ENCODE peak calls at places on chromosomes 2 and 18, in ten cellular contexts. Q, Y, L, S, R, K, G, F, H and P are unnamed samples.

GRCh38 chr18:54165450-54165849 is 59.0 kb downstream of the MBD2 start:
- DNase-seq in Q (no peak), Y (no peak), L (no peak), S (no peak), R (no peak), K (no peak), G (no peak), F (no peak), H (no peak), P (no peak)

GRCh38 chr2:25453199-25453903 is 111.6 kb upstream of the DNMT3A start:
- DNase-seq in Q (no peak), Y (no peak), L (peak), S (no peak), R (no peak), K (no peak), G (peak), F (no peak), H (peak), P (no peak)

GRCh38 chr2:112917856-112918255 is 6.9 kb downstream of the IL37 start:
- DNase-seq in Q (no peak), Y (no peak), L (no peak), S (no peak), R (no peak), K (no peak), G (no peak), F (no peak), H (no peak), P (no peak)

GRCh38 chr2:29765711-29766110 is 155.7 kb downstream of the ALK start:
- DNase-seq in Q (no peak), Y (no peak), L (peak), S (no peak), R (no peak), K (no peak), G (peak), F (no peak), H (no peak), P (no peak)

GRCh38 chr18:13376841-13377351 is 158.3 kb downstream of the LDLRAD4 start:
- DNase-seq in Q (peak), Y (peak), L (no peak), S (peak), R (peak), K (peak), G (no peak), F (no peak), H (peak), P (no peak)

GRCh38 chr2:144515694-144516416 is 4.1 kb downstream of the ZEB2 start:
- DNase-seq in Q (no peak), Y (no peak), L (peak), S (peak), R (no peak), K (no peak), G (peak), F (peak), H (peak), P (no peak)

GRCh38 chr2:74441690-74442482 is at the start of gene RTKN:
- DNase-seq in Q (no peak), Y (no peak), L (no peak), S (peak), R (no peak), K (no peak), G (no peak), F (peak), H (peak), P (peak)

GRCh38 chr2:176127769-176128072 is 1.8 kb upstream of the HOXD8 start:
- DNase-seq in Q (no peak), Y (no peak), L (no peak), S (no peak), R (no peak), K (no peak), G (no peak), F (no peak), H (no peak), P (no peak)

GRCh38 chr18:49227456-49227855 is 233.0 kb downstream of the DYM start:
- DNase-seq in Q (peak), Y (no peak), L (no peak), S (no peak), R (no peak), K (peak), G (no peak), F (no peak), H (no peak), P (peak)

GRCh38 chr2:164620873-164621760 is at the start of gene GRB14:
- DNase-seq in Q (no peak), Y (no peak), L (peak), S (no peak), R (no peak), K (no peak), G (peak), F (peak), H (peak), P (peak)

GRCh38 chr2:85011747-85012146 is 40.8 kb downstream of the KCMF1 start:
- DNase-seq in Q (no peak), Y (no peak), L (no peak), S (no peak), R (no peak), K (no peak), G (no peak), F (no peak), H (no peak), P (no peak)

GRCh38 chr2:151947524-151948165 is 119.4 kb upstream of the ARL5A start:
- DNase-seq in Q (no peak), Y (no peak), L (peak), S (no peak), R (no peak), K (no peak), G (no peak), F (no peak), H (no peak), P (no peak)

GRCh38 chr2:150465703-150466569 is 21.5 kb downstream of the RND3 start:
- DNase-seq in Q (no peak), Y (no peak), L (peak), S (no peak), R (no peak), K (no peak), G (no peak), F (no peak), H (no peak), P (no peak)

GRCh38 chr2:218344755-218345417 is 11.8 kb upstream of the CATIP start:
- DNase-seq in Q (no peak), Y (no peak), L (no peak), S (no peak), R (no peak), K (no peak), G (no peak), F (no peak), H (no peak), P (no peak)

GRCh38 chr18:48949606-48950535 is 894 bp downstream of the SMAD7 start:
- DNase-seq in Q (no peak), Y (no peak), L (peak), S (peak), R (peak), K (no peak), G (peak), F (no peak), H (peak), P (peak)

GRCh38 chr2:30385327-30385726 is 61.7 kb upstream of the LCLAT1 start:
- DNase-seq in Q (no peak), Y (no peak), L (peak), S (no peak), R (no peak), K (no peak), G (peak), F (peak), H (no peak), P (no peak)

GRCh38 chr2:201674298-201674697 is 24.1 kb downstream of the MPP4 start:
- DNase-seq in Q (no peak), Y (no peak), L (no peak), S (no peak), R (no peak), K (no peak), G (no peak), F (no peak), H (no peak), P (no peak)

GRCh38 chr2:71563872-71564271 is 110.5 kb downstream of the DYSF start:
- DNase-seq in Q (no peak), Y (no peak), L (no peak), S (no peak), R (no peak), K (no peak), G (no peak), F (no peak), H (no peak), P (no peak)

GRCh38 chr2:131085646-131086045 is 7.6 kb downstream of the FAM168B start:
- DNase-seq in Q (no peak), Y (no peak), L (peak), S (no peak), R (no peak), K (no peak), G (no peak), F (no peak), H (no peak), P (no peak)

GRCh38 chr2:39524756-39525635 is 87.9 kb upstream of the MAP4K3 start:
- DNase-seq in Q (no peak), Y (no peak), L (peak), S (no peak), R (no peak), K (no peak), G (no peak), F (no peak), H (no peak), P (no peak)

GRCh38 chr18:36051760-36052159 is 15.6 kb downstream of the RPRD1A start:
- DNase-seq in Q (no peak), Y (no peak), L (no peak), S (no peak), R (no peak), K (no peak), G (no peak), F (no peak), H (no peak), P (no peak)

GRCh38 chr2:135916232-135916631 is 40.0 kb upstream of the MCM6 start:
- DNase-seq in Q (no peak), Y (no peak), L (peak), S (no peak), R (no peak), K (no peak), G (peak), F (peak), H (no peak), P (no peak)

GRCh38 chr18:10318686-10318960 is 135.8 kb upstream of the APCDD1 start:
- DNase-seq in Q (no peak), Y (no peak), L (no peak), S (no peak), R (no peak), K (no peak), G (peak), F (no peak), H (no peak), P (no peak)

GRCh38 chr2:235605306-235605998 is 111.6 kb downstream of the AGAP1 start:
- DNase-seq in Q (peak), Y (no peak), L (peak), S (no peak), R (no peak), K (no peak), G (peak), F (peak), H (no peak), P (peak)

GRCh38 chr2:108909275-108909823 is 79.7 kb downstream of the EDAR start:
- DNase-seq in Q (no peak), Y (peak), L (no peak), S (no peak), R (peak), K (no peak), G (no peak), F (no peak), H (no peak), P (no peak)

GRCh38 chr2:23900927-23901322 is 26.0 kb downstream of the ATAD2B start:
- DNase-seq in Q (no peak), Y (no peak), L (peak), S (no peak), R (no peak), K (no peak), G (peak), F (peak), H (no peak), P (peak)

GRCh38 chr2:15605721-15606120 is 14.1 kb downstream of the DDX1 start:
- DNase-seq in Q (no peak), Y (no peak), L (no peak), S (no peak), R (no peak), K (no peak), G (no peak), F (no peak), H (no peak), P (no peak)

GRCh38 chr2:29522951-29523669 is 398.3 kb downstream of the ALK start:
- DNase-seq in Q (no peak), Y (no peak), L (peak), S (no peak), R (no peak), K (no peak), G (peak), F (peak), H (no peak), P (no peak)

GRCh38 chr18:32422978-32423740 is 47.5 kb downstream of the GAREM1 start:
- DNase-seq in Q (no peak), Y (no peak), L (no peak), S (no peak), R (no peak), K (no peak), G (peak), F (no peak), H (no peak), P (no peak)

GRCh38 chr2:10520154-10520553 is 72.0 kb upstream of the ODC1 start:
- DNase-seq in Q (no peak), Y (peak), L (no peak), S (peak), R (no peak), K (no peak), G (no peak), F (no peak), H (no peak), P (no peak)

GRCh38 chr2:71545572-71546274 is 92.4 kb downstream of the DYSF start:
- DNase-seq in Q (peak), Y (peak), L (peak), S (peak), R (no peak), K (peak), G (peak), F (peak), H (peak), P (peak)